ENCODE peak calls at places on chromosomes 1 and 21, in ten cellular contexts. F is NAMALWA; P is posterior vena cava; L is kidney tubule cell; Y is activated CD4-positive, CD25-positive, alpha-beta regulatory T cell treated with anti-CD3 and anti-CD28 coated beads, Interleukin-2, amount 50 U/mL, for 72 hours; M is GM12865; G is stimulated activated CD4-positive, alpha-beta T cell treated with anti-CD3 and anti-CD28 coated beads, Interleukin-2, amount 100 ng/mL, for 4 hours; R is activated CD4-positive, alpha-beta T cell treated with anti-CD3 and anti-CD28 coated beads, Interleukin-2, amount 10 ng/mL, durations not matched to agents 7 days and 5 days; H is SHP77; O is MV-4-11. I is an unnamed sample.

GRCh38 chr1:67339623-67340343 is 32.1 kb downstream of the IL12RB2 start:
- DNase-seq in F (peak; percentile 29), P (no peak), L (peak; percentile 85), Y (no peak), M (peak; percentile 82), G (no peak), R (peak; percentile 39), H (no peak), O (peak; percentile 66), I (no peak)

GRCh38 chr21:37341254-37341960 is 25.2 kb upstream of the DYRK1A start:
- DNase-seq in F (no peak), P (no peak), L (peak; percentile 18), Y (no peak), M (no peak), G (no peak), R (no peak), H (no peak), O (no peak), I (no peak)

GRCh38 chr1:42996384-42996991 is 37.8 kb upstream of the SLC2A1 start:
- DNase-seq in F (no peak), P (no peak), L (no peak), Y (no peak), M (no peak), G (no peak), R (no peak), H (no peak), O (no peak), I (no peak)

GRCh38 chr21:37800496-37801061 is 115.7 kb downstream of the KCNJ6 start:
- DNase-seq in F (no peak), P (no peak), L (no peak), Y (no peak), M (no peak), G (no peak), R (no peak), H (no peak), O (no peak), I (no peak)

GRCh38 chr1:186519981-186520380 is 59.1 kb upstream of the PDC start:
- DNase-seq in F (no peak), P (no peak), L (peak; percentile 6), Y (no peak), M (no peak), G (no peak), R (no peak), H (no peak), O (no peak), I (no peak)

GRCh38 chr1:165843304-165843703 is 15.9 kb downstream of the UCK2 start:
- DNase-seq in F (no peak), P (no peak), L (no peak), Y (no peak), M (no peak), G (no peak), R (no peak), H (no peak), O (peak; percentile 36), I (no peak)

GRCh38 chr1:91651243-91651642 is 150.6 kb downstream of the CDC7 start:
- DNase-seq in F (no peak), P (no peak), L (no peak), Y (no peak), M (no peak), G (no peak), R (no peak), H (no peak), O (no peak), I (no peak)

GRCh38 chr1:93701619-93702018 is 20.0 kb upstream of the BCAR3 start:
- DNase-seq in F (no peak), P (peak; percentile 60), L (peak; percentile 100), Y (no peak), M (peak; percentile 77), G (no peak), R (no peak), H (no peak), O (no peak), I (no peak)

GRCh38 chr1:40652979-40653378 is 12.5 kb downstream of the RIMS3 start:
- DNase-seq in F (no peak), P (no peak), L (no peak), Y (no peak), M (no peak), G (no peak), R (no peak), H (no peak), O (no peak), I (no peak)

GRCh38 chr1:151968058-151968457 is 25.6 kb downstream of the S100A10 start:
- DNase-seq in F (peak; percentile 85), P (no peak), L (peak; percentile 69), Y (peak; percentile 37), M (peak; percentile 66), G (peak; percentile 35), R (peak; percentile 72), H (peak; percentile 36), O (peak; percentile 56), I (peak; percentile 66)

GRCh38 chr1:222554177-222554576 is 6.3 kb upstream of the HHIPL2 start:
- DNase-seq in F (no peak), P (no peak), L (no peak), Y (no peak), M (no peak), G (no peak), R (no peak), H (no peak), O (no peak), I (no peak)

GRCh38 chr21:32248616-32249550 is 30.0 kb downstream of the MIS18A start:
- DNase-seq in F (no peak), P (no peak), L (no peak), Y (no peak), M (no peak), G (no peak), R (no peak), H (peak; percentile 7), O (no peak), I (no peak)

I was measured in Jurkat, Clone E6-1.